ENCODE peak calls at places on chromosomes 4 and X, in nine cellular contexts. One of them, this sample, is unnamed.

GRCh38 chr4:105661028-105661427 is 47.5 kb downstream of the INTS12 start:
- DNase-seq in uterus: no peak
- DNase-seq in psoas muscle: no peak
- DNase-seq in colonic mucosa: no peak
- DNase-seq in SK-N-SH: no peak
- DNase-seq in right atrium auricular region: no peak
- DNase-seq in BE2C: no peak
- DNase-seq in left lung: no peak
- DNase-seq in cardiac muscle cell: no peak
- DNase-seq in this sample: no peak

GRCh38 chr4:118989098-118990080 is 100.7 kb downstream of the SYNPO2 start:
- DNase-seq in uterus: peak; percentile 45
- DNase-seq in psoas muscle: no peak
- DNase-seq in colonic mucosa: no peak
- DNase-seq in SK-N-SH: no peak
- DNase-seq in right atrium auricular region: no peak
- DNase-seq in BE2C: no peak
- DNase-seq in left lung: no peak
- DNase-seq in cardiac muscle cell: no peak
- DNase-seq in this sample: no peak

GRCh38 chrX:147565239-147565638 is 346.5 kb upstream of the FMR1 start:
- DNase-seq in uterus: no peak
- DNase-seq in psoas muscle: no peak
- DNase-seq in colonic mucosa: no peak
- DNase-seq in SK-N-SH: no peak
- DNase-seq in right atrium auricular region: no peak
- DNase-seq in BE2C: no peak
- DNase-seq in left lung: no peak
- DNase-seq in cardiac muscle cell: no peak
- DNase-seq in this sample: no peak

GRCh38 chr4:113784497-113785254 is 23.1 kb upstream of the CAMK2D start:
- DNase-seq in uterus: no peak
- DNase-seq in psoas muscle: no peak
- DNase-seq in colonic mucosa: no peak
- DNase-seq in SK-N-SH: no peak
- DNase-seq in right atrium auricular region: no peak
- DNase-seq in BE2C: no peak
- DNase-seq in left lung: no peak
- DNase-seq in cardiac muscle cell: no peak
- DNase-seq in this sample: no peak

GRCh38 chr4:137532869-137533236 is 559 bp upstream of the PCDH18 start:
- DNase-seq in uterus: no peak
- DNase-seq in psoas muscle: no peak
- DNase-seq in colonic mucosa: no peak
- DNase-seq in SK-N-SH: no peak
- DNase-seq in right atrium auricular region: no peak
- DNase-seq in BE2C: no peak
- DNase-seq in left lung: no peak
- DNase-seq in cardiac muscle cell: no peak
- DNase-seq in this sample: no peak

GRCh38 chrX:47697171-47697570 is 38.2 kb upstream of the UXT start:
- DNase-seq in uterus: no peak
- DNase-seq in psoas muscle: no peak
- DNase-seq in colonic mucosa: peak; percentile 22
- DNase-seq in SK-N-SH: no peak
- DNase-seq in right atrium auricular region: no peak
- DNase-seq in BE2C: no peak
- DNase-seq in left lung: no peak
- DNase-seq in cardiac muscle cell: no peak
- DNase-seq in this sample: no peak

GRCh38 chr4:6230827-6231662 is 30.7 kb upstream of the JAKMIP1 start:
- DNase-seq in uterus: no peak
- DNase-seq in psoas muscle: no peak
- DNase-seq in colonic mucosa: no peak
- DNase-seq in SK-N-SH: no peak
- DNase-seq in right atrium auricular region: no peak
- DNase-seq in BE2C: no peak
- DNase-seq in left lung: no peak
- DNase-seq in cardiac muscle cell: no peak
- DNase-seq in this sample: no peak

GRCh38 chr4:143382539-143382938 is 45.9 kb downstream of the GAB1 start:
- DNase-seq in uterus: no peak
- DNase-seq in psoas muscle: no peak
- DNase-seq in colonic mucosa: no peak
- DNase-seq in SK-N-SH: no peak
- DNase-seq in right atrium auricular region: no peak
- DNase-seq in BE2C: no peak
- DNase-seq in left lung: no peak
- DNase-seq in cardiac muscle cell: no peak
- DNase-seq in this sample: no peak

GRCh38 chrX:13487731-13488505 is 81.5 kb upstream of the EGFL6 start:
- DNase-seq in uterus: peak; percentile 66
- DNase-seq in psoas muscle: no peak
- DNase-seq in colonic mucosa: peak; percentile 70
- DNase-seq in SK-N-SH: peak; percentile 48
- DNase-seq in right atrium auricular region: no peak
- DNase-seq in BE2C: peak; percentile 38
- DNase-seq in left lung: no peak
- DNase-seq in cardiac muscle cell: peak; percentile 30
- DNase-seq in this sample: peak; percentile 46

DNA sequence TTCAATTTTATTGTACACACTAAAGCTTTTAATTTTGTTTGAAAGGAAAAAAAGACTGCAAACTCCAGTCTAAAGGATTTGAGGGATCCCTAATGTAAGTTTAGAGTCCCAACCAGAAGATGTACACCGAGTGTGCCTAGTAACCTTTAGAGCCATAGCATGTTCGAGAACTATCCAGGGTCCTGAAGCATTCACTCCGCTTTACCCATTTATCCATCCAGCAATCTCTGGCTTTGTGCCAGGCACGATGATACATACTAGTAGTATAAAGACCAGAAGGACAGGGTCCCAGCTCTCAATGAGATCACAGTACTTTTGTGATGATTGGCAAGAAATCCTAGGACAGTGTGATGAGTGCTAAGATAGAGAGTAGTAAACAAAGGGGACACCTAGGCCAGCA is 168.7 kb downstream of the STK32B start:
- DNase-seq in uterus: no peak
- DNase-seq in psoas muscle: no peak
- DNase-seq in colonic mucosa: no peak
- DNase-seq in SK-N-SH: no peak
- DNase-seq in right atrium auricular region: no peak
- DNase-seq in BE2C: peak; percentile 21
- DNase-seq in left lung: no peak
- DNase-seq in cardiac muscle cell: peak; percentile 60
- DNase-seq in this sample: no peak
- H3K4me1 ChIP-seq in uterus: no peaks in the 10 kb centered on the region
- H3K4me1 ChIP-seq in psoas muscle: no peaks in the 10 kb centered on the region
- H3K4me1 ChIP-seq in colonic mucosa: no peaks in the 10 kb centered on the region
- H3K4me1 ChIP-seq in SK-N-SH: no peaks in the 10 kb centered on the region
- H3K4me1 ChIP-seq in right atrium auricular region: no peaks in the 10 kb centered on the region
- H3K4me1 ChIP-seq in BE2C: no peaks in the 10 kb centered on the region
- H3K4me1 ChIP-seq in left lung: no peaks in the 10 kb centered on the region
- H3K4me1 ChIP-seq in cardiac muscle cell: no peaks in the 10 kb centered on the region
- H3K4me1 ChIP-seq in this sample: no peaks in the 10 kb centered on the region

GRCh38 chr4:38386011-38386551 is 277.9 kb upstream of the KLF3 start:
- DNase-seq in uterus: no peak
- DNase-seq in psoas muscle: no peak
- DNase-seq in colonic mucosa: no peak
- DNase-seq in SK-N-SH: no peak
- DNase-seq in right atrium auricular region: no peak
- DNase-seq in BE2C: no peak
- DNase-seq in left lung: no peak
- DNase-seq in cardiac muscle cell: no peak
- DNase-seq in this sample: no peak
- H3K4me3 ChIP-seq in uterus: no peak overlapping the region
- H3K4me3 ChIP-seq in psoas muscle: no peak overlapping the region
- H3K4me3 ChIP-seq in colonic mucosa: no peak overlapping the region
- H3K4me3 ChIP-seq in SK-N-SH: no peak overlapping the region
- H3K4me3 ChIP-seq in right atrium auricular region: no peak overlapping the region
- H3K4me3 ChIP-seq in BE2C: no peak overlapping the region
- H3K4me3 ChIP-seq in left lung: no peak overlapping the region
- H3K4me3 ChIP-seq in cardiac muscle cell: no peak overlapping the region
- H3K4me3 ChIP-seq in this sample: no peak overlapping the region

GRCh38 chr4:80237992-80238391 is 28.5 kb upstream of the FGF5 start:
- DNase-seq in uterus: no peak
- DNase-seq in psoas muscle: no peak
- DNase-seq in colonic mucosa: no peak
- DNase-seq in SK-N-SH: no peak
- DNase-seq in right atrium auricular region: no peak
- DNase-seq in BE2C: no peak
- DNase-seq in left lung: no peak
- DNase-seq in cardiac muscle cell: no peak
- DNase-seq in this sample: no peak
- H3K27me3 ChIP-seq in uterus: no peaks in the 10 kb centered on the region
- H3K27me3 ChIP-seq in psoas muscle: no peaks in the 10 kb centered on the region
- H3K27me3 ChIP-seq in colonic mucosa: no peaks in the 10 kb centered on the region
- H3K27me3 ChIP-seq in SK-N-SH: no peaks in the 10 kb centered on the region
- H3K27me3 ChIP-seq in right atrium auricular region: no peaks in the 10 kb centered on the region
- H3K27me3 ChIP-seq in BE2C: peaks cover 25% of the 10 kb centered on the region
- H3K27me3 ChIP-seq in left lung: no peaks in the 10 kb centered on the region
- H3K27me3 ChIP-seq in cardiac muscle cell: peaks cover 57% of the 10 kb centered on the region
- H3K27me3 ChIP-seq in this sample: no peaks in the 10 kb centered on the region

GRCh38 chrX:140710710-140711109 is 1.2 kb downstream of the LINC00632 start:
- DNase-seq in uterus: no peak
- DNase-seq in psoas muscle: no peak
- DNase-seq in colonic mucosa: no peak
- DNase-seq in SK-N-SH: peak; percentile 30
- DNase-seq in right atrium auricular region: no peak
- DNase-seq in BE2C: peak; percentile 67
- DNase-seq in left lung: no peak
- DNase-seq in cardiac muscle cell: no peak
- DNase-seq in this sample: no peak
- H3K4me1 ChIP-seq in uterus: no peaks in the 10 kb centered on the region
- H3K4me1 ChIP-seq in psoas muscle: no peaks in the 10 kb centered on the region
- H3K4me1 ChIP-seq in colonic mucosa: no peaks in the 10 kb centered on the region
- H3K4me1 ChIP-seq in SK-N-SH: peaks cover 7% of the 10 kb centered on the region
- H3K4me1 ChIP-seq in right atrium auricular region: no peaks in the 10 kb centered on the region
- H3K4me1 ChIP-seq in BE2C: no peaks in the 10 kb centered on the region
- H3K4me1 ChIP-seq in left lung: no peaks in the 10 kb centered on the region
- H3K4me1 ChIP-seq in cardiac muscle cell: no peaks in the 10 kb centered on the region
- H3K4me1 ChIP-seq in this sample: no peaks in the 10 kb centered on the region

GRCh38 chr4:45679411-45679810 is 444.4 kb downstream of the GABRG1 start:
- DNase-seq in uterus: no peak
- DNase-seq in psoas muscle: no peak
- DNase-seq in colonic mucosa: no peak
- DNase-seq in SK-N-SH: no peak
- DNase-seq in right atrium auricular region: no peak
- DNase-seq in BE2C: no peak
- DNase-seq in left lung: no peak
- DNase-seq in cardiac muscle cell: no peak
- DNase-seq in this sample: no peak
- H3K4me3 ChIP-seq in uterus: no peak overlapping the region
- H3K4me3 ChIP-seq in psoas muscle: no peak overlapping the region
- H3K4me3 ChIP-seq in colonic mucosa: no peak overlapping the region
- H3K4me3 ChIP-seq in SK-N-SH: no peak overlapping the region
- H3K4me3 ChIP-seq in right atrium auricular region: no peak overlapping the region
- H3K4me3 ChIP-seq in BE2C: no peak overlapping the region
- H3K4me3 ChIP-seq in left lung: no peak overlapping the region
- H3K4me3 ChIP-seq in cardiac muscle cell: no peak overlapping the region
- H3K4me3 ChIP-seq in this sample: no peak overlapping the region

GRCh38 chr4:112520598-112521122 is 4.7 kb upstream of the NEUROG2 start:
- DNase-seq in uterus: no peak
- DNase-seq in psoas muscle: no peak
- DNase-seq in colonic mucosa: no peak
- DNase-seq in SK-N-SH: peak; percentile 63
- DNase-seq in right atrium auricular region: no peak
- DNase-seq in BE2C: no peak
- DNase-seq in left lung: no peak
- DNase-seq in cardiac muscle cell: no peak
- DNase-seq in this sample: no peak
- H3K27me3 ChIP-seq in uterus: peaks cover 83% of the 10 kb centered on the region
- H3K27me3 ChIP-seq in psoas muscle: peaks cover 93% of the 10 kb centered on the region
- H3K27me3 ChIP-seq in colonic mucosa: peaks cover 78% of the 10 kb centered on the region
- H3K27me3 ChIP-seq in SK-N-SH: peaks cover 46% of the 10 kb centered on the region
- H3K27me3 ChIP-seq in right atrium auricular region: peaks cover 81% of the 10 kb centered on the region
- H3K27me3 ChIP-seq in BE2C: peaks cover 95% of the 10 kb centered on the region
- H3K27me3 ChIP-seq in left lung: peaks cover 93% of the 10 kb centered on the region
- H3K27me3 ChIP-seq in cardiac muscle cell: peaks cover 100% of the 10 kb centered on the region
- H3K27me3 ChIP-seq in this sample: peaks cover 59% of the 10 kb centered on the region

GRCh38 chr4:37989398-37990260 is 29.4 kb downstream of the PTTG2 start:
- DNase-seq in uterus: no peak
- DNase-seq in psoas muscle: no peak
- DNase-seq in colonic mucosa: no peak
- DNase-seq in SK-N-SH: no peak
- DNase-seq in right atrium auricular region: no peak
- DNase-seq in BE2C: no peak
- DNase-seq in left lung: no peak
- DNase-seq in cardiac muscle cell: no peak
- DNase-seq in this sample: no peak

GRCh38 chr4:37990731-37991130 is 30.5 kb downstream of the PTTG2 start:
- DNase-seq in uterus: no peak
- DNase-seq in psoas muscle: no peak
- DNase-seq in colonic mucosa: no peak
- DNase-seq in SK-N-SH: no peak
- DNase-seq in right atrium auricular region: no peak
- DNase-seq in BE2C: no peak
- DNase-seq in left lung: no peak
- DNase-seq in cardiac muscle cell: no peak
- DNase-seq in this sample: no peak

GRCh38 chr4:37994569-37994968 is 34.4 kb downstream of the PTTG2 start:
- DNase-seq in uterus: no peak
- DNase-seq in psoas muscle: no peak
- DNase-seq in colonic mucosa: no peak
- DNase-seq in SK-N-SH: no peak
- DNase-seq in right atrium auricular region: no peak
- DNase-seq in BE2C: no peak
- DNase-seq in left lung: no peak
- DNase-seq in cardiac muscle cell: no peak
- DNase-seq in this sample: no peak

GRCh38 chr4:37993806-37994205 is 33.6 kb downstream of the PTTG2 start:
- DNase-seq in uterus: no peak
- DNase-seq in psoas muscle: no peak
- DNase-seq in colonic mucosa: no peak
- DNase-seq in SK-N-SH: no peak
- DNase-seq in right atrium auricular region: no peak
- DNase-seq in BE2C: no peak
- DNase-seq in left lung: no peak
- DNase-seq in cardiac muscle cell: no peak
- DNase-seq in this sample: no peak

GRCh38 chr4:37991623-37992410 is 31.6 kb downstream of the PTTG2 start:
- DNase-seq in uterus: no peak
- DNase-seq in psoas muscle: no peak
- DNase-seq in colonic mucosa: no peak
- DNase-seq in SK-N-SH: no peak
- DNase-seq in right atrium auricular region: no peak
- DNase-seq in BE2C: no peak
- DNase-seq in left lung: no peak
- DNase-seq in cardiac muscle cell: no peak
- DNase-seq in this sample: no peak
- H3K4me1 ChIP-seq in uterus: peaks cover 13% of the 10 kb centered on the region
- H3K4me1 ChIP-seq in psoas muscle: peaks cover 6% of the 10 kb centered on the region
- H3K4me1 ChIP-seq in colonic mucosa: peaks cover 3% of the 10 kb centered on the region
- H3K4me1 ChIP-seq in SK-N-SH: peaks cover 2% of the 10 kb centered on the region
- H3K4me1 ChIP-seq in right atrium auricular region: no peaks in the 10 kb centered on the region
- H3K4me1 ChIP-seq in BE2C: no peaks in the 10 kb centered on the region
- H3K4me1 ChIP-seq in left lung: peaks cover 49% of the 10 kb centered on the region
- H3K4me1 ChIP-seq in cardiac muscle cell: peaks cover 28% of the 10 kb centered on the region
- H3K4me1 ChIP-seq in this sample: peaks cover 8% of the 10 kb centered on the region

GRCh38 chrX:51334276-51334675 is 1.7 kb downstream of the NUDT10 start:
- DNase-seq in uterus: no peak
- DNase-seq in psoas muscle: no peak
- DNase-seq in colonic mucosa: no peak
- DNase-seq in SK-N-SH: no peak
- DNase-seq in right atrium auricular region: no peak
- DNase-seq in BE2C: no peak
- DNase-seq in left lung: no peak
- DNase-seq in cardiac muscle cell: no peak
- DNase-seq in this sample: no peak
- H3K4me3 ChIP-seq in uterus: no peak overlapping the region
- H3K4me3 ChIP-seq in psoas muscle: no peak overlapping the region
- H3K4me3 ChIP-seq in colonic mucosa: no peak overlapping the region
- H3K4me3 ChIP-seq in SK-N-SH: no peak overlapping the region
- H3K4me3 ChIP-seq in right atrium auricular region: no peak overlapping the region
- H3K4me3 ChIP-seq in BE2C: no peak overlapping the region
- H3K4me3 ChIP-seq in left lung: no peak overlapping the region
- H3K4me3 ChIP-seq in cardiac muscle cell: no peak overlapping the region
- H3K4me3 ChIP-seq in this sample: no peak overlapping the region